ENCODE peak calls at places on chromosomes 3 and 15, in seven cellular contexts. C is mammary epithelial cell, W is keratinocyte, N is fibroblast of lung, I is neural progenitor cell, S is endothelial cell of umbilical vein, K is A549. Z is an unnamed sample.
A peak's percentile ranks its signal among the peaks of the same experiment; 100 is the strongest.

GRCh38 chr3:178047496-178047895 is 488.7 kb upstream of the KCNMB2 start:
- DNase-seq in C (no peak), W (no peak), N (no peak), I (no peak), S (no peak), K (no peak), Z (no peak)

GRCh38 chr3:30324587-30324986 is 281.8 kb upstream of the TGFBR2 start:
- DNase-seq in C (peak; percentile 27), W (no peak), N (no peak), I (no peak), S (no peak), K (peak; percentile 87), Z (no peak)

GRCh38 chr3:182142928-182143327 is 431.2 kb downstream of the SOX2 start:
- DNase-seq in C (no peak), W (no peak), N (no peak), I (peak; percentile 23), S (no peak), K (no peak), Z (no peak)

GRCh38 chr3:60147249-60147648 is 1097.4 kb upstream of the CFAP20DC start:
- DNase-seq in C (no peak), W (no peak), N (no peak), I (peak; percentile 20), S (no peak), K (no peak), Z (no peak)

GRCh38 chr15:75061272-75061671 is 37.9 kb downstream of the PPCDC start:
- DNase-seq in C (peak; percentile 52), W (no peak), N (peak; percentile 71), I (no peak), S (no peak), K (no peak), Z (peak; percentile 64)

GRCh38 chr3:8937064-8938020 is 25.9 kb downstream of the RAD18 start:
- DNase-seq in C (peak; percentile 62), W (no peak), N (peak; percentile 93), I (no peak), S (peak; percentile 70), K (peak; percentile 75), Z (peak; percentile 90)

GRCh38 chr3:134102976-134103375 is 73.3 kb upstream of the SLCO2A1 start:
- DNase-seq in C (no peak), W (no peak), N (no peak), I (no peak), S (no peak), K (no peak), Z (no peak)

GRCh38 chr15:44728576-44729393 is 7.5 kb upstream of the TRIM69 start:
- DNase-seq in C (peak; percentile 99), W (peak; percentile 71), N (peak; percentile 98), I (peak; percentile 82), S (peak; percentile 99), K (peak; percentile 95), Z (peak; percentile 98)

GRCh38 chr15:70257573-70258220 is 160.0 kb upstream of the TLE3 start:
- DNase-seq in C (no peak), W (no peak), N (no peak), I (no peak), S (no peak), K (no peak), Z (no peak)

GRCh38 chr15:101808201-101808600 is 3.8 kb upstream of the OR4F15 start:
- DNase-seq in C (peak; percentile 66), W (no peak), N (peak; percentile 73), I (no peak), S (no peak), K (no peak), Z (peak; percentile 67)

GRCh38 chr3:11239796-11240195 is 32.4 kb upstream of the ATG7 start:
- DNase-seq in C (no peak), W (no peak), N (no peak), I (no peak), S (no peak), K (no peak), Z (no peak)

GRCh38 chr3:184808021-184808420 is 3.9 kb upstream of the VPS8 start:
- DNase-seq in C (no peak), W (no peak), N (no peak), I (peak; percentile 86), S (no peak), K (peak; percentile 17), Z (no peak)

GRCh38 chr3:23455084-23455483 is 252.0 kb downstream of the UBE2E2 start:
- DNase-seq in C (peak; percentile 80), W (no peak), N (peak; percentile 87), I (no peak), S (no peak), K (no peak), Z (peak; percentile 84)

GRCh38 chr15:35626531-35626930 is 80.6 kb upstream of the DPH6 start:
- DNase-seq in C (no peak), W (no peak), N (peak; percentile 87), I (no peak), S (peak; percentile 56), K (no peak), Z (peak; percentile 88)

GRCh38 chr3:190716961-190717360 is 145.5 kb downstream of the GMNC start:
- DNase-seq in C (no peak), W (no peak), N (no peak), I (no peak), S (no peak), K (no peak), Z (no peak)

GRCh38 chr3:38084969-38085942 is 46.2 kb downstream of the DLEC1 start:
- DNase-seq in C (no peak), W (no peak), N (no peak), I (no peak), S (no peak), K (no peak), Z (no peak)

GRCh38 chr15:45456212-45457106 is 66.1 kb downstream of the SLC30A4 start:
- DNase-seq in C (peak; percentile 99), W (peak; percentile 98), N (peak; percentile 100), I (no peak), S (peak; percentile 81), K (peak; percentile 92), Z (peak; percentile 100)

GRCh38 chr15:29337156-29337959 is 67.7 kb upstream of the NSMCE3 start:
- DNase-seq in C (no peak), W (no peak), N (peak; percentile 8), I (no peak), S (no peak), K (no peak), Z (no peak)

GRCh38 chr3:126070146-126070545 is 13.8 kb downstream of the SLC41A3 start:
- DNase-seq in C (no peak), W (no peak), N (no peak), I (no peak), S (no peak), K (no peak), Z (no peak)
- H3K9me3 ChIP-seq in C (peaks cover 2% of the 10 kb centered on the region), W (no peaks in the 10 kb centered on the region), N (no peaks in the 10 kb centered on the region), I (no peaks in the 10 kb centered on the region), S (no peaks in the 10 kb centered on the region), K (no peaks in the 10 kb centered on the region), Z (no peaks in the 10 kb centered on the region)

GRCh38 chr3:125479091-125479490 is 40.9 kb downstream of the SNX4 start:
- DNase-seq in C (no peak), W (no peak), N (peak; percentile 11), I (no peak), S (no peak), K (no peak), Z (no peak)
- H3K4me2 ChIP-seq in C (no peak overlapping the region), W (no peak overlapping the region), N (no peak overlapping the region), I (no peak overlapping the region), S (no peak overlapping the region), K (no peak overlapping the region), Z (no peak overlapping the region)

GRCh38 chr3:46947545-46947899 is 29.0 kb downstream of the CCDC12 start:
- DNase-seq in C (no peak), W (no peak), N (no peak), I (no peak), S (no peak), K (no peak), Z (no peak)
- H3K27ac ChIP-seq in C (peak overlapping the region; percentile 86), W (peak overlapping the region; percentile 95), N (no peak overlapping the region), I (no peak overlapping the region), S (peak overlapping the region; percentile 39), K (peak overlapping the region; percentile 97), Z (no peak overlapping the region)

GRCh38 chr3:75782506-75782905 is 2.8 kb downstream of the ZNF717 start:
- DNase-seq in C (no peak), W (no peak), N (no peak), I (no peak), S (no peak), K (no peak), Z (no peak)

DNA sequence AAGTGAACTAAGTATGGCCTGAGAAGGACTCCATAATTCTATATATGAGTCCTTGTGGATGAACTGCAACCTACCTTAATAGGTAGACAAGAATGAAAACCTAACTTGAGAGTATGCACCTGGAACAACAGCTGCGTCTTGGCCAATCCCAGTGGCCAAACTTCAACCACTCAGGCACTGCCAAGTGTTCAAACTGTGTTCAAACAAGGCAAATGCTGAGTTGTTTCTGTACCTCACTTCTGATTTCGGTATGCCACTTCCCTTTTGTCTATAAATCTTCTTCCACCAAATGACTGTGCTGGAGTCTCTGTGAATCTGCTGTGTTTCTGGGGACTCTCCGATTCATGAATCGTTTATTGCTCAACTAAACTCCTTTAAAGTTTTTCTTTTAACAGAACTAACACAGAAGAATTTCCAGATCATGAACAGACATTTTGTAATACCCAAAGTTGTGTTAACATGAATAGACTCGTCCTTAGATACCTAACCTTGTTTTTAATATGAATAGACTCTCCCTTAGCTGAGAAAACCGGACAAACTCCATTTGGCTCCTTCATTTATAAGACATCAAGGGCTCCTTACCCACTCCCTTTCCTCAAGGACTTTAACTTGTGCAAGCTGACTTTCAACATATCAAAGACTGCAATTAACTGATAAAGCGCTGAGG is 4.1 kb downstream of the ZNF717 start:
- DNase-seq in C (peak; percentile 45), W (no peak), N (no peak), I (no peak), S (no peak), K (no peak), Z (no peak)
- H3K9me3 ChIP-seq in C (peaks cover 28% of the 10 kb centered on the region), W (peaks cover 17% of the 10 kb centered on the region), N (no peaks in the 10 kb centered on the region), I (peaks cover 8% of the 10 kb centered on the region), S (no peaks in the 10 kb centered on the region), K (peaks cover 33% of the 10 kb centered on the region), Z (no peaks in the 10 kb centered on the region)

GRCh38 chr3:129001101-129001816 is at the start of gene EFCC1:
- DNase-seq in C (peak; percentile 19), W (no peak), N (peak; percentile 25), I (peak; percentile 92), S (peak; percentile 60), K (no peak), Z (no peak)
- H3K4me2 ChIP-seq in C (peak within 1 kb of the TSS; percentile 77), W (peak within 1 kb of the TSS; percentile 47), N (no peak within 1 kb of the TSS), I (peak within 1 kb of the TSS; percentile 96), S (peak within 1 kb of the TSS; percentile 45), K (peak within 1 kb of the TSS; percentile 77), Z (peak within 1 kb of the TSS; percentile 76)